ENCODE peak calls at places on chromosomes 13 and 19, in five cellular contexts. E, X, M, H and J are unnamed samples.
A peak's percentile ranks its signal among the peaks of the same experiment; 100 is the strongest.

GRCh38 chr19:48117515-48118330 is 7.1 kb upstream of the PLA2G4C start:
- DNase-seq in E (no peak), X (no peak), M (no peak), H (no peak), J (no peak)

GRCh38 chr13:48492123-48493075 is 40.5 kb downstream of the RCBTB2 start:
- DNase-seq in E (no peak), X (peak; percentile 88), M (peak; percentile 58), H (peak; percentile 75), J (peak; percentile 86)

GRCh38 chr13:101098873-101099272 is 317.4 kb downstream of the NALCN start:
- DNase-seq in E (no peak), X (no peak), M (no peak), H (no peak), J (no peak)

GRCh38 chr19:51460164-51460992 is 2.1 kb upstream of the SIGLEC8 start:
- DNase-seq in E (peak; percentile 56), X (no peak), M (no peak), H (no peak), J (no peak)

GRCh38 chr13:80040977-80041310 is 300.0 kb downstream of the SPRY2 start:
- DNase-seq in E (no peak), X (no peak), M (no peak), H (no peak), J (no peak)

GRCh38 chr19:51479531-51480331 is 1.4 kb downstream of the CEACAM18 start:
- DNase-seq in E (no peak), X (no peak), M (peak; percentile 13), H (no peak), J (no peak)

GRCh38 chr19:3363841-3364500 is 2.4 kb upstream of the NFIC start:
- DNase-seq in E (no peak), X (no peak), M (no peak), H (no peak), J (no peak)

GRCh38 chr19:16328824-16329482 is 4.3 kb downstream of the KLF2 start:
- DNase-seq in E (no peak), X (no peak), M (no peak), H (no peak), J (no peak)

GRCh38 chr13:30963794-30964193 is 31.3 kb downstream of the TEX26 start:
- DNase-seq in E (no peak), X (no peak), M (peak; percentile 10), H (no peak), J (no peak)

GRCh38 chr13:99446242-99446641 is 55.0 kb upstream of the TM9SF2 start:
- DNase-seq in E (peak; percentile 73), X (no peak), M (no peak), H (no peak), J (no peak)

GRCh38 chr19:23699521-23699860 is 12.5 kb upstream of the ZNF675 start:
- DNase-seq in E (peak; percentile 36), X (no peak), M (no peak), H (no peak), J (no peak)

GRCh38 chr19:46759817-46760333 is 13.6 kb upstream of the STRN4 start:
- DNase-seq in E (no peak), X (no peak), M (no peak), H (no peak), J (no peak)

GRCh38 chr19:38709119-38709518 is 35.2 kb downstream of the CAPN12 start:
- DNase-seq in E (no peak), X (no peak), M (no peak), H (no peak), J (no peak)
- H3K4me1 ChIP-seq in E (no peaks in the 10 kb centered on the region), X (peaks cover 100% of the 10 kb centered on the region), M (no peaks in the 10 kb centered on the region), H (peaks cover 49% of the 10 kb centered on the region), J (peaks cover 75% of the 10 kb centered on the region)

GRCh38 chr13:112063309-112063626 is 3.7 kb upstream of the SOX1 start:
- DNase-seq in E (no peak), X (no peak), M (no peak), H (no peak), J (no peak)
- H3K4me1 ChIP-seq in E (no peaks in the 10 kb centered on the region), X (peaks cover 28% of the 10 kb centered on the region), M (no peaks in the 10 kb centered on the region), H (no peaks in the 10 kb centered on the region), J (no peaks in the 10 kb centered on the region)

GRCh38 chr13:110541526-110541920 is 20.0 kb downstream of the RAB20 start:
- DNase-seq in E (no peak), X (no peak), M (no peak), H (no peak), J (no peak)
- H3K4me1 ChIP-seq in E (peaks cover 10% of the 10 kb centered on the region), X (peaks cover 58% of the 10 kb centered on the region), M (no peaks in the 10 kb centered on the region), H (peaks cover 32% of the 10 kb centered on the region), J (peaks cover 17% of the 10 kb centered on the region)

GRCh38 chr13:113859311-113860050 is 4.4 kb downstream of the GAS6 start:
- DNase-seq in E (no peak), X (peak; percentile 1), M (no peak), H (no peak), J (peak; percentile 32)
- H3K4me1 ChIP-seq in E (peaks cover 16% of the 10 kb centered on the region), X (peaks cover 87% of the 10 kb centered on the region), M (peaks cover 13% of the 10 kb centered on the region), H (peaks cover 50% of the 10 kb centered on the region), J (peaks cover 68% of the 10 kb centered on the region)

GRCh38 chr13:28473044-28473443 is 21.9 kb downstream of the FLT1 start:
- DNase-seq in E (no peak), X (no peak), M (no peak), H (no peak), J (no peak)
- H3K4me1 ChIP-seq in E (peaks cover 2% of the 10 kb centered on the region), X (peaks cover 46% of the 10 kb centered on the region), M (no peaks in the 10 kb centered on the region), H (no peaks in the 10 kb centered on the region), J (no peaks in the 10 kb centered on the region)

DNA sequence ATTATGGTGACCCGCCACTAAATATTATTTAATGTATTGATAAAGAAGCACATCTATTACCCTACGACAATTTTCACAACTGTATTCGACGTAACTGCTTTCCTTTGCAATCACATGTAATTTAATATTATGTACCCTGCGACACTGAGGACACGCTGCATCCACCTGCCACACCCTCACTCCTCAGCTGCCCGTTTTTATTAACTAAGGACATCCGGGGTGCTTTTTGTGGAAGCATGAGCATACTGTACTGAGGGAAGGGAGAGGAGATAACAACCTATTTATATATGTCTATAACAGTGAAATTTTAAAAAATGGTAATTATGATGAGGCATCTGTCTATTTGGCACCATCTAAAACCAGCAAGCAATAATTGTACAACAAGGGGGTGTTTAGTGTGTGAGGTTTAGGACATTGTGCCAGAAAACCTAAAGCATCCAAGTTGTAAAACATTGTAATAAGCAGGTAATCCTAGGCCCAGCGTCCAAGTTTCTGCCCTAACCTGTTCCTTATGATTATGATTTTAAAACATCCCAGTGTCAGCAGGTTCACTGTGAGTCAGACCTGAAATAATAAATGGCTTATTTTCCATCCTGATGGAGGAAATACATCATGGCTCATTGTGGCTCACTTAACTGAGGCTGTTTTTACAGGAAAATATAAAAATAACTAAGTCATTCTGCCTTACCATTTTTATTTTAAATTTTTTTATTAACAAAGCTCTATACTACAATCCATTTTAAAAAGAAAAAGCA is 56.3 kb downstream of the FOXO1 start:
- DNase-seq in E (no peak), X (no peak), M (no peak), H (no peak), J (no peak)
- H3K4me1 ChIP-seq in E (peaks cover 8% of the 10 kb centered on the region), X (peaks cover 57% of the 10 kb centered on the region), M (no peaks in the 10 kb centered on the region), H (peaks cover 16% of the 10 kb centered on the region), J (peaks cover 21% of the 10 kb centered on the region)

DNA sequence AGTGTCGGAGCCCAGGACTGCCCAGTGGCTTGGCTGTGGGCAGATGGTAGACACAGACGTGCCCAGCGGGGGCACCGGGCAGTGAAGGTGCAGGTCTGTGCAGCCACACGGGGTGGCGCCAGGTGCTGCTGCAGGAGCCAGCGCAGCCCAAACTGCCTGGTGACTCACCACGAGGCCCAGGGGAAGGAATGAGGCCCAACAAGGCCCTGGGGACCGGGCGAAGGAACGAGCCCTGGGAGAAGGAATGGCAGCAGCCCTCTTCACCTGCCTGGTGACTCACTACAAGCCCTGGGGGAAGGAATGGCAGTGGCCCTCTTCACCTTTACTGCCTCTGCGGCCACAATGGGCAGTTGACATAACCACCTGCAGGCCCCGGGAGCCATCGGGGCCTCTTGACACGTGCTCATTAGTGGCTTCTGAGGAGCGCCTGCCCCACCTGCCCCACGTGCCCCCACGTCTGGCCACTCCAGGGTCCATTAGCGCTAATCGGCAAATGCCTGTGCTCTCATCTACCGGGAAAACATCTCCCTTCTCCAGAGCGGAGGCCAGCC is 9.3 kb downstream of the MED16 start:
- DNase-seq in E (peak; percentile 82), X (no peak), M (no peak), H (peak; percentile 78), J (peak; percentile 90)
- H3K4me1 ChIP-seq in E (no peaks in the 10 kb centered on the region), X (no peaks in the 10 kb centered on the region), M (no peaks in the 10 kb centered on the region), H (no peaks in the 10 kb centered on the region), J (no peaks in the 10 kb centered on the region)

DNA sequence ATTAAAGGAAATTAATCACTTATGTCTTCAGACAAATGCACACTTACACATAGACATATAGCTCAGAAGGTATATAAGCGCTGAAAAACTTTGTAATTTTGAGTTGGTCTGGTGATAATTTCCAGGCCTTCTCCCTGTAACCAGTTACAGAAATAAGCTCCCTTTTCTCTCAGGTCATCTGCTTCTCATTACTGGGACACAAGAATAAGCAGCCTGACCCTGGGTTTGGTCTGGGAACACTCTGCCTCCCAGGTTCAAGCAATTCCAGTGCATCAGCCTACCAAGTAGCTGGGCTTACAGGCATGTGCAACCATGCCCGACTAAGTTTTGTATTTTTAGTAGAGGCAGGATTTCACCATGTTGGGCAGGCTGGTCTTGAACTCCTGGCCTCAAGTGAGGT is 274.5 kb downstream of the LMO7 start:
- DNase-seq in E (no peak), X (no peak), M (no peak), H (no peak), J (no peak)
- H3K4me1 ChIP-seq in E (peaks cover 2% of the 10 kb centered on the region), X (peaks cover 14% of the 10 kb centered on the region), M (no peaks in the 10 kb centered on the region), H (no peaks in the 10 kb centered on the region), J (no peaks in the 10 kb centered on the region)